ENCODE peak calls at places on chromosomes 13 and 19, in ten cellular contexts. V is tibial nerve, X is stomach, J is body of pancreas, C is HCT116, Q is adrenal gland, I is A549, E is ovary, S is IMR-90, D is right lobe of liver. B is an unnamed sample.

GRCh38 chr19:32104465-32105235 is 240.8 kb upstream of the ZNF507 start:
- DNase-seq in X (no peak), E (no peak), Q (no peak), S (no peak), D (no peak), J (no peak), V (no peak), C (no peak), I (peak; percentile 24), B (no peak)

GRCh38 chr19:13796301-13797057 is 1.2 kb downstream of the ZSWIM4 start:
- DNase-seq in E (peak; percentile 82), Q (peak; percentile 88), S (peak; percentile 98), V (peak; percentile 46), C (peak; percentile 60), D (no peak), X (peak; percentile 53), I (peak; percentile 87), J (peak; percentile 76), B (peak; percentile 56)

GRCh38 chr19:45115809-45116615 is 23.0 kb downstream of the PPP1R37 start:
- DNase-seq in I (no peak), V (no peak), X (no peak), E (no peak), Q (no peak), D (no peak), S (no peak), J (no peak), C (no peak), B (no peak)

GRCh38 chr13:41065098-41065497 is 3.8 kb downstream of the WBP4 start:
- DNase-seq in Q (no peak), S (peak; percentile 92), I (no peak), E (no peak), X (no peak), C (no peak), D (no peak), J (no peak), V (no peak), B (no peak)

GRCh38 chr19:45444318-45445041 is 20.8 kb upstream of the ERCC1 start:
- DNase-seq in I (peak; percentile 92), X (peak; percentile 95), D (peak; percentile 97), S (peak; percentile 70), E (peak; percentile 98), V (peak; percentile 92), C (no peak), J (peak; percentile 96), Q (peak; percentile 93), B (peak; percentile 95)

GRCh38 chr13:38821753-38822551 is 135.1 kb downstream of the FREM2 start:
- DNase-seq in J (no peak), S (no peak), E (no peak), C (no peak), X (no peak), D (no peak), I (no peak), Q (no peak), V (no peak), B (no peak)

GRCh38 chr19:36652958-36653357 is 13.7 kb downstream of the ZNF461 start:
- DNase-seq in S (no peak), V (no peak), J (no peak), X (no peak), E (no peak), D (no peak), C (no peak), I (no peak), Q (no peak), B (no peak)

GRCh38 chr19:4791183-4792018 is at the start of gene FEM1A:
- DNase-seq in E (peak; percentile 100), C (peak; percentile 100), V (peak; percentile 98), I (peak; percentile 100), J (peak; percentile 99), S (peak; percentile 100), Q (peak; percentile 100), D (peak; percentile 100), X (peak; percentile 99), B (peak; percentile 100)

GRCh38 chr13:113211774-113212173 is 2.4 kb downstream of the CUL4A start:
- DNase-seq in J (no peak), Q (no peak), D (no peak), V (no peak), S (no peak), X (no peak), I (peak; percentile 57), C (no peak), E (no peak), B (no peak)

GRCh38 chr19:31377736-31378135 is 28.5 kb upstream of the TSHZ3 start:
- DNase-seq in S (no peak), C (no peak), I (no peak), Q (no peak), E (no peak), V (no peak), D (no peak), X (no peak), J (no peak), B (no peak)

GRCh38 chr13:49248433-49249002 is 793 bp downstream of the CDADC1 start:
- DNase-seq in E (no peak), V (no peak), D (no peak), C (no peak), J (no peak), I (no peak), X (no peak), Q (no peak), S (peak; percentile 29), B (no peak)

DNA sequence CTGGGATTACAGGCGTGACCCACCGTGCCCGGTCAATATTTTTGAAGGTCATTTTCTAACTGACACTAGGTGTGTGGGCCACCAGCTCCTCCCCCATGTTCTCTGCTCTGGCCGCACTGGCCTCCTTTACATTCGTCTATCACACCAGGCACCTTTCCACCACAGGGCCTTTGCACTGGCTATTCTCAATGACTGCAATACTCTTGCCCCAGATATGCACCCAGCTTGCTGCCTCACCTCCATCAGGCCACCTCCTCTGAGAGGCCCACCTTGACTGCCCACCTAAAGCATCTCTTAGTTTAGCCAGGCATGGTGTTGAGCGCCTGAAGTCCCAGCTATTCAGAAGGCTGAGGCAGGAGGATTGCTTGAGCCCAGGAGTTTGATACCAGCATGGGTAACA is 10.2 kb upstream of the SULT2B1 start:
- DNase-seq in I (no peak), D (no peak), J (no peak), V (no peak), C (no peak), X (no peak), S (no peak), E (no peak), Q (no peak), B (no peak)
- TF ChIP-seq POLR2A in I (no peak), D (no peak), J (no peak), V (no peak), C (no peak), X (no peak), S (no peak), E (no peak), Q (no peak), B (no peak)

GRCh38 chr19:18086590-18087138 is at the start of gene IL12RB1:
- DNase-seq in X (peak; percentile 42), C (no peak), D (no peak), Q (no peak), S (no peak), I (no peak), V (no peak), E (no peak), J (no peak), B (no peak)
- H3K27ac ChIP-seq in X (peak within 1 kb of the TSS; percentile 83), C (no peak within 1 kb of the TSS), D (peak within 1 kb of the TSS; percentile 37), Q (peak within 1 kb of the TSS; percentile 17), S (no peak within 1 kb of the TSS), I (no peak within 1 kb of the TSS), V (no peak within 1 kb of the TSS), E (no peak within 1 kb of the TSS), J (no peak within 1 kb of the TSS), B (no peak within 1 kb of the TSS)

GRCh38 chr19:48060381-48060780 is 16.5 kb upstream of the CABP5 start:
- DNase-seq in V (no peak), J (no peak), E (no peak), S (no peak), I (no peak), C (no peak), Q (no peak), X (no peak), D (no peak), B (no peak)

GRCh38 chr19:48064509-48064908 is 20.6 kb upstream of the CABP5 start:
- DNase-seq in I (no peak), V (no peak), E (no peak), C (no peak), J (no peak), D (no peak), Q (no peak), X (no peak), S (peak; percentile 54), B (no peak)

GRCh38 chr19:48059331-48059730 is 15.5 kb upstream of the CABP5 start:
- DNase-seq in I (no peak), Q (no peak), S (no peak), J (no peak), X (no peak), D (no peak), V (no peak), E (no peak), C (no peak), B (no peak)

DNA sequence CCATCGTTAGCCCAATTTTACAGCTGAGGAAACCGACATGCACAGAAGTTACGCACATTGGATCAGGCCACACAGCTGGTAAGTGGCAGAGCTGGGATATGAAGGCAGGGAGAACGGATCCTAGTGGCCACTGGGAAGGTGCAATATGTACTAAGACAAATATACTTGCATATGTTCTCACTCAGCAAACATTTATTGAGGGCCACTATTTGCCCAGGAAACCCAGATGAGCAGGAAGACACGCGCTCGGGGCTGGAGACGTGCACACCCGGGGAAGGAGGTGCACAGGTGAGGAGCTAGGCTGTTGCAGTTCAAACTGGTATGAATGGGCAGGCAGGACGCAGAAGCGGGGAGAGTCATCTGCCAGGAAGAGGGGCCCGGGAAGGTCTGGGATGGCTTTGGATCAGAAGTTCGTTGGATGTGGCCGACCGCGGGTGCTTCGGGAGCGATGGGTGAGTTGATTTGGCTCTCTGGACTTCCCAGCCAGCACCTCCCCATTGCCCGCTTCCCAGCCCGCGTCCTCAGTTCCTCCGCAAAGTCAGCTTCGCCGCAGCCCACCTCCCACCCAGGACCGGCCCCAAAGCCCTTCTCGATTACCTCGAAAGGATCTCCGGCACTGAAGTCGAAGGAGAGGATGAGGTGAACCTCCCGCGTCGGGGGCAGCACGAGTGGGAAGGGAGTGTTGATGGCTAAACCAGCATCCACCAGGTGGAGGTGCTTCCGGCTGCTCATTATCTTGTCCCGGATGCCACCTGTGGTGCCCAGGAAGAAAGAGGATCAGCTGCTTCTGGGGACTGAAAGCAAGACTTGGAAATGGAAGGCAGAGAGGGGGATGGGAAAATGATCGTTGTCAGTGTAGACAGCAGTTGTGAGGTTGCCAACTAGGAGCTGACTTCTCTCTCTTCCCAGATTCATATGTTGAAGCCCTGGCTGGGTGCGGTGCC is 17.8 kb upstream of the CABP5 start:
- DNase-seq in C (no peak), S (no peak), E (no peak), I (no peak), V (no peak), X (no peak), D (no peak), J (no peak), Q (no peak), B (no peak)
- H3K4me3 ChIP-seq in C (no peak overlapping the region), S (no peak overlapping the region), E (no peak overlapping the region), I (no peak overlapping the region), V (no peak overlapping the region), X (no peak overlapping the region), D (no peak overlapping the region), J (no peak overlapping the region), Q (no peak overlapping the region), B (no peak overlapping the region)

DNA sequence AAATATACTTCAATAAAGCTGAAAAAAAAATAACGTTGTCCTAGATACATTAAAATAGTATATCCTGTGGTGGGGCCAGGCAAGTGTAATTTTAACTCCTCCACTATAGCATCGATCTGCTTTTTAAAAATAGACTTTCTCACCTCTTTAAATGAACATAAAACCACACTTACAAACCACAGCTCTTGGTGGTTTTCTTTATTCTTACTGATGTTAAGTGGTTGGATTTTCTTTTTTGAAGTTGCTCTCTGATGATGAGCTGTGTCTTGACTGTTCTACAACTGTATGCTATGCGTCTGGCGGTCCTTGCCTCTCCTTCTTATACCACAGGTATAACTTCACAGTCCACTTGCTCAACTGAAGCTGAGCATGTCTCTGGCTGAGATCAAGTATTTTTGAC is 721.5 kb upstream of the KLHL1 start:
- DNase-seq in S (no peak), J (no peak), C (no peak), X (no peak), E (no peak), I (no peak), Q (no peak), V (no peak), D (no peak), B (no peak)
- TF ChIP-seq POLR2A in S (no peak), J (no peak), C (no peak), X (no peak), E (no peak), I (no peak), Q (no peak), V (no peak), D (no peak), B (no peak)

B was measured in testis.